ENCODE peak calls at places on chromosomes 12 and 14, in five cellular contexts. Z is islet precursor cell; E is stimulated activated CD4-positive, alpha-beta T cell treated with anti-CD3 and anti-CD28 coated beads, Interleukin-2, amount 100 ng/mL, for 24 hours; Q is AG08396; R is PC-3. V is an unnamed sample.

GRCh38 chr12:2311001-2311778 is 258.4 kb downstream of the CACNA1C start:
- DNase-seq in Z (no peak), E (no peak), Q (peak; percentile 76), R (no peak), V (no peak)

GRCh38 chr12:112944028-112944690 is 5.9 kb downstream of the OAS3 start:
- DNase-seq in Z (peak; percentile 60), E (no peak), Q (no peak), R (no peak), V (no peak)

GRCh38 chr14:81990312-81990761 is 456.7 kb upstream of the SEL1L start:
- DNase-seq in Z (peak; percentile 68), E (peak; percentile 41), Q (peak; percentile 28), R (peak; percentile 66), V (peak; percentile 40)

GRCh38 chr12:105855691-105856405 is 282.9 kb downstream of the NUAK1 start:
- DNase-seq in Z (no peak), E (no peak), Q (no peak), R (no peak), V (no peak)

GRCh38 chr14:103428732-103429556 is 43.7 kb downstream of the MARK3 start:
- DNase-seq in Z (no peak), E (no peak), Q (no peak), R (no peak), V (no peak)

GRCh38 chr14:31194095-31194494 is 13.5 kb downstream of the HECTD1 start:
- DNase-seq in Z (no peak), E (no peak), Q (no peak), R (peak; percentile 34), V (no peak)

GRCh38 chr14:99572173-99572999 is 31.6 kb downstream of the CCDC85C start:
- DNase-seq in Z (no peak), E (no peak), Q (no peak), R (no peak), V (no peak)

GRCh38 chr12:109760031-109760929 is 46.7 kb downstream of the FAM222A start:
- DNase-seq in Z (peak; percentile 55), E (no peak), Q (no peak), R (no peak), V (no peak)

GRCh38 chr12:4148418-4149056 is 125.0 kb upstream of the CCND2 start:
- DNase-seq in Z (no peak), E (peak; percentile 33), Q (no peak), R (no peak), V (no peak)

GRCh38 chr12:88309546-88309945 is 167.4 kb downstream of the TMTC3 start:
- DNase-seq in Z (no peak), E (no peak), Q (no peak), R (peak; percentile 84), V (no peak)

GRCh38 chr12:117145597-117146154 is 44.6 kb downstream of the FBXO21 start:
- DNase-seq in Z (no peak), E (no peak), Q (no peak), R (no peak), V (no peak)

GRCh38 chr14:67764496-67764895 is 51.9 kb downstream of the ZFYVE26 start:
- DNase-seq in Z (no peak), E (no peak), Q (no peak), R (peak; percentile 65), V (no peak)

GRCh38 chr14:22163051-22163450 is 426.0 kb downstream of the DAD1 start:
- DNase-seq in Z (no peak), E (no peak), Q (no peak), R (peak; percentile 46), V (no peak)

GRCh38 chr14:38481939-38482678 is 226.2 kb upstream of the CLEC14A start:
- DNase-seq in Z (no peak), E (no peak), Q (peak; percentile 29), R (peak; percentile 66), V (no peak)

GRCh38 chr12:11856971-11857370 is 207.5 kb downstream of the ETV6 start:
- DNase-seq in Z (no peak), E (no peak), Q (no peak), R (no peak), V (peak; percentile 74)